ENCODE peak calls at places on chromosomes 7 and 10, in five cellular contexts. M is neural progenitor cell, X is IMR-90, A is HCT116, J is Panc1. F is an unnamed sample.

GRCh38 chr7:5557920-5558401 is 134.3 kb upstream of the TNRC18 start:
- DNase-seq in J (no peak), X (peak; percentile 11), M (no peak), A (no peak), F (no peak)

GRCh38 chr10:28304032-28304571 is 1.2 kb upstream of the MPP7 start:
- DNase-seq in J (no peak), X (no peak), A (no peak), M (no peak), F (no peak)

GRCh38 chr7:107111196-107111595 is 57.6 kb upstream of the HBP1 start:
- DNase-seq in J (no peak), X (no peak), A (no peak), M (no peak), F (no peak)

GRCh38 chr7:954330-955238 is at the start of gene ADAP1:
- DNase-seq in J (no peak), M (peak; percentile 81), X (peak; percentile 47), A (no peak), F (no peak)

GRCh38 chr7:28065721-28066285 is 114.8 kb downstream of the JAZF1 start:
- DNase-seq in J (no peak), A (no peak), X (no peak), M (no peak), F (no peak)

GRCh38 chr7:151442776-151443496 is 3.0 kb upstream of the CRYGN start:
- DNase-seq in M (no peak), A (no peak), X (no peak), J (no peak), F (no peak)

GRCh38 chr10:10826125-10826524 is 191.5 kb upstream of the CELF2 start:
- DNase-seq in X (peak; percentile 97), M (no peak), A (no peak), J (no peak), F (no peak)

GRCh38 chr7:121486590-121486989 is 90.5 kb upstream of the FAM3C start:
- DNase-seq in A (no peak), M (no peak), J (no peak), X (no peak), F (no peak)

GRCh38 chr10:46515402-46516192 is 40.9 kb downstream of the GPRIN2 start:
- DNase-seq in J (no peak), X (no peak), A (no peak), M (no peak), F (peak; percentile 29)

GRCh38 chr7:2508327-2509231 is 11.0 kb upstream of the LFNG start:
- DNase-seq in X (peak; percentile 32), J (no peak), M (peak; percentile 48), A (no peak), F (peak; percentile 54)

GRCh38 chr10:104417629-104418292 is 64.1 kb downstream of the CFAP58 start:
- DNase-seq in A (no peak), X (no peak), M (no peak), J (no peak), F (no peak)

GRCh38 chr10:93126484-93127052 is 52.9 kb downstream of the CYP26A1 start:
- DNase-seq in M (peak; percentile 19), J (no peak), X (no peak), A (peak; percentile 39), F (peak; percentile 76)

GRCh38 chr7:157687158-157687557 is 350.4 kb downstream of the DNAJB6 start:
- DNase-seq in A (no peak), M (peak; percentile 4), J (no peak), X (no peak), F (no peak)

GRCh38 chr10:51574248-51575067 is 124.9 kb downstream of the CSTF2T start:
- DNase-seq in M (no peak), A (no peak), X (peak; percentile 9), J (no peak), F (no peak)

GRCh38 chr7:32501522-32501921 is 6.2 kb downstream of the AVL9 start:
- DNase-seq in M (no peak), A (peak; percentile 24), X (peak; percentile 66), J (no peak), F (no peak)

GRCh38 chr10:28878236-28878970 is 201.1 kb downstream of the BAMBI start:
- DNase-seq in A (no peak), X (no peak), J (no peak), M (no peak), F (no peak)

GRCh38 chr7:107690611-107691010 is 30.0 kb downstream of the SLC26A4 start:
- DNase-seq in J (no peak), M (peak; percentile 16), X (peak; percentile 19), A (no peak), F (no peak)

GRCh38 chr10:77043364-77043763 is 594.2 kb downstream of the KCNMA1 start:
- DNase-seq in J (no peak), M (no peak), X (peak; percentile 44), A (no peak), F (no peak)

GRCh38 chr10:125448596-125448995 is 234.4 kb downstream of the TEX36 start:
- DNase-seq in X (peak; percentile 4), J (no peak), A (peak; percentile 62), M (peak; percentile 70), F (peak; percentile 91)

GRCh38 chr10:117946525-117947070 is 100.1 kb downstream of the RAB11FIP2 start:
- DNase-seq in X (peak; percentile 29), J (no peak), M (no peak), A (peak; percentile 46), F (no peak)

GRCh38 chr10:22022257-22023051 is 18.9 kb upstream of the DNAJC1 start:
- DNase-seq in X (no peak), M (no peak), J (no peak), A (no peak), F (no peak)

GRCh38 chr7:129989466-129989865 is 36.7 kb upstream of the UBE2H start:
- DNase-seq in X (no peak), M (no peak), J (no peak), A (peak; percentile 46), F (no peak)

GRCh38 chr10:100014129-100014762 is 4.5 kb upstream of the DNMBP start:
- DNase-seq in X (no peak), A (no peak), M (no peak), J (no peak), F (no peak)

GRCh38 chr10:31133628-31134302 is 102.1 kb upstream of the ZNF438 start:
- DNase-seq in M (peak; percentile 92), A (no peak), X (peak; percentile 65), J (no peak), F (peak; percentile 88)

GRCh38 chr10:87803831-87804230 is 14.2 kb downstream of the ATAD1 start:
- DNase-seq in M (no peak), X (no peak), A (no peak), J (no peak), F (no peak)

GRCh38 chr10:61899997-61900828 is 1.3 kb upstream of the ARID5B start:
- DNase-seq in J (peak; percentile 69), X (peak; percentile 79), A (no peak), M (peak; percentile 57), F (peak; percentile 63)

GRCh38 chr7:133703547-133703946 is 423.6 kb upstream of the LRGUK start:
- DNase-seq in M (no peak), X (peak; percentile 98), J (no peak), A (no peak), F (no peak)

GRCh38 chr7:6015917-6016652 is 7.0 kb downstream of the AIMP2 start:
- DNase-seq in A (no peak), J (peak; percentile 28), M (no peak), X (peak; percentile 95), F (no peak)

GRCh38 chr10:121698336-121698735 is 100.1 kb upstream of the FGFR2 start:
- DNase-seq in M (no peak), X (no peak), J (no peak), A (no peak), F (no peak)

GRCh38 chr10:122551450-122551849 is 9.1 kb upstream of the DMBT1 start:
- DNase-seq in A (no peak), X (no peak), J (no peak), M (no peak), F (peak; percentile 78)

GRCh38 chr7:47600199-47601118 is 18.5 kb upstream of the TNS3 start:
- DNase-seq in A (no peak), X (peak; percentile 86), M (no peak), J (no peak), F (no peak)

GRCh38 chr10:25555865-25556264 is 378.2 kb upstream of the MYO3A start:
- DNase-seq in A (no peak), M (no peak), J (no peak), X (no peak), F (no peak)

GRCh38 chr7:27171636-27172387 is 2.3 kb downstream of the HOXA10 start:
- DNase-seq in A (no peak), J (no peak), X (no peak), M (peak; percentile 50), F (peak; percentile 71)

GRCh38 chr10:46084321-46085165 is 38.5 kb upstream of the MSMB start:
- DNase-seq in A (no peak), X (no peak), M (no peak), J (no peak), F (no peak)

GRCh38 chr7:130669051-130669700 is 628 bp upstream of the COPG2 start:
- DNase-seq in J (no peak), X (peak; percentile 13), M (no peak), A (no peak), F (no peak)

GRCh38 chr7:80184693-80185092 is 50.1 kb downstream of the GNAI1 start:
- DNase-seq in M (no peak), A (peak; percentile 51), J (no peak), X (no peak), F (no peak)
- H3K4me1 ChIP-seq in M (peaks cover 47% of the 10 kb centered on the region), A (peaks cover 80% of the 10 kb centered on the region), J (peaks cover 9% of the 10 kb centered on the region), X (peaks cover 11% of the 10 kb centered on the region), F (no peaks in the 10 kb centered on the region)

GRCh38 chr10:15563161-15563715 is 156.5 kb downstream of the ITGA8 start:
- DNase-seq in M (no peak), A (no peak), J (no peak), X (no peak), F (no peak)
- TF ChIP-seq CTCF in M (no peak), A (no peak), J (no peak), X (no peak), F (no peak)

DNA sequence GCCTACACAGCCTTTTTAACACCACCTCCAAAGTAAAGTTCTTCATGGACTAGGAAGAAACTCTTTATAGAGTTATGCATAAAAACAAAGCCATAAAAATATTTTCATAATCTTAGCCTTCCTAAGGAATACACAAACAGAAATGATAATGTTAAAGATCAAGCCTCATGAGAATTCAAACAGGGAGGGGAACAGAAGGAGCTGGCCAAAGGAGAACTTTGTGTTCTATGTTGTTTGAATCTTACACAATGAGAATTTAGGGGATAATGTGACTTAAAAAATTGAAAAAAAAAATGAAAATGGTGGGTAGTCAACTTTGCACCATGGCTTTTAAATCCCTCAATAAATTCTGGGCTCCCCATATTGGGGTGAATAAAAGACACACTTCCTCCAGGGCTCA is 9.1 kb upstream of the PILRB start:
- DNase-seq in J (no peak), X (no peak), M (no peak), A (no peak), F (no peak)
- H3K27ac ChIP-seq in J (no peak overlapping the region), X (no peak overlapping the region), M (no peak overlapping the region), A (no peak overlapping the region), F (no peak overlapping the region)

GRCh38 chr10:130713105-130713504 is 576.9 kb downstream of the GLRX3 start:
- DNase-seq in M (no peak), J (no peak), A (no peak), X (no peak), F (no peak)
- H3K4me1 ChIP-seq in M (peaks cover 12% of the 10 kb centered on the region), J (no peaks in the 10 kb centered on the region), A (no peaks in the 10 kb centered on the region), X (no peaks in the 10 kb centered on the region), F (no peaks in the 10 kb centered on the region)

DNA sequence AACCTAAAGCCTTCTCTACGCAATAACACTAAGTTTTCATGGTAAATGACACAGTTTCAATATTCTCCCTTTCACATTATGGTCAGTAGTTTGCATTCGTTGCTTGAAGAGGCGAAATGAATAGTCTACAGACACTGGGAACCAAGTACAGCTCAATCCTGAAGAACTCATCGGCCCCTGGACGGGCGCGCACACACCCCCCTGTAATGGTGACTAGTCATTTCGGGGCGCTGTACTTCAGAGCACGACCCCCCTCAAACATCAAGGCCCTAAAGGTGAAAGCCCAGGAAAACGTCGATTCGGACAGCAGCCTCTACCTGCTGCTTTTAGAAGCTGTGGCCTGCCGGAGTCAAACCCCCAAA is 1.0 kb downstream of the NT5C2 start:
- DNase-seq in A (no peak), M (no peak), X (no peak), J (no peak), F (no peak)
- TF ChIP-seq CTCF in A (no peak), M (no peak), X (no peak), J (no peak), F (no peak)

F was measured in endodermal cell.